ENCODE peak calls at places on chromosomes 3 and 15, in five cellular contexts. One of them, this sample, is unnamed.

GRCh38 chr3:72010044-72010443 is 225.1 kb upstream of the PROK2 start:
- DNase-seq in activated T-cell treated with anti-CD3 and anti-CD28 coated beads for 4 hours: no peak
- DNase-seq in GM06990: peak
- DNase-seq in thoracic aorta: no peak
- DNase-seq in GM20000: no peak
- DNase-seq in this sample: no peak

GRCh38 chr3:55868347-55868746 is 381.2 kb upstream of the WNT5A start:
- DNase-seq in activated T-cell treated with anti-CD3 and anti-CD28 coated beads for 4 hours: no peak
- DNase-seq in GM06990: no peak
- DNase-seq in thoracic aorta: no peak
- DNase-seq in GM20000: no peak
- DNase-seq in this sample: no peak

GRCh38 chr3:59920801-59921200 is 871.0 kb upstream of the CFAP20DC start:
- DNase-seq in activated T-cell treated with anti-CD3 and anti-CD28 coated beads for 4 hours: no peak
- DNase-seq in GM06990: no peak
- DNase-seq in thoracic aorta: no peak
- DNase-seq in GM20000: no peak
- DNase-seq in this sample: no peak

GRCh38 chr3:126846316-126846715 is 136.6 kb upstream of the PLXNA1 start:
- DNase-seq in activated T-cell treated with anti-CD3 and anti-CD28 coated beads for 4 hours: no peak
- DNase-seq in GM06990: no peak
- DNase-seq in thoracic aorta: no peak
- DNase-seq in GM20000: no peak
- DNase-seq in this sample: no peak

GRCh38 chr15:78327442-78327841 is 12.7 kb upstream of the CRABP1 start:
- DNase-seq in activated T-cell treated with anti-CD3 and anti-CD28 coated beads for 4 hours: no peak
- DNase-seq in GM06990: no peak
- DNase-seq in thoracic aorta: no peak
- DNase-seq in GM20000: no peak
- DNase-seq in this sample: no peak

GRCh38 chr3:49723301-49723630 is 485 bp downstream of the GMPPB start:
- DNase-seq in activated T-cell treated with anti-CD3 and anti-CD28 coated beads for 4 hours: peak
- DNase-seq in GM06990: no peak
- DNase-seq in thoracic aorta: no peak
- DNase-seq in GM20000: peak
- DNase-seq in this sample: no peak

GRCh38 chr3:172152869-172153268 is 113.5 kb downstream of the FNDC3B start:
- DNase-seq in activated T-cell treated with anti-CD3 and anti-CD28 coated beads for 4 hours: no peak
- DNase-seq in GM06990: no peak
- DNase-seq in thoracic aorta: no peak
- DNase-seq in GM20000: no peak
- DNase-seq in this sample: peak

GRCh38 chr3:53807117-53807521 is 39.1 kb downstream of the CHDH start:
- DNase-seq in activated T-cell treated with anti-CD3 and anti-CD28 coated beads for 4 hours: no peak
- DNase-seq in GM06990: no peak
- DNase-seq in thoracic aorta: no peak
- DNase-seq in GM20000: no peak
- DNase-seq in this sample: no peak

GRCh38 chr3:34213481-34213880 is 415.1 kb downstream of the PDCD6IP start:
- DNase-seq in activated T-cell treated with anti-CD3 and anti-CD28 coated beads for 4 hours: no peak
- DNase-seq in GM06990: no peak
- DNase-seq in thoracic aorta: no peak
- DNase-seq in GM20000: no peak
- DNase-seq in this sample: peak

GRCh38 chr3:195034101-195034500 is 236.9 kb downstream of the XXYLT1 start:
- DNase-seq in activated T-cell treated with anti-CD3 and anti-CD28 coated beads for 4 hours: no peak
- DNase-seq in GM06990: no peak
- DNase-seq in thoracic aorta: no peak
- DNase-seq in GM20000: no peak
- DNase-seq in this sample: no peak

GRCh38 chr15:31869640-31870335 is 160.5 kb upstream of the CHRNA7 start:
- DNase-seq in activated T-cell treated with anti-CD3 and anti-CD28 coated beads for 4 hours: no peak
- DNase-seq in GM06990: no peak
- DNase-seq in thoracic aorta: no peak
- DNase-seq in GM20000: no peak
- DNase-seq in this sample: no peak

GRCh38 chr3:133700351-133700750 is 38.6 kb upstream of the TOPBP1 start:
- DNase-seq in activated T-cell treated with anti-CD3 and anti-CD28 coated beads for 4 hours: no peak
- DNase-seq in GM06990: no peak
- DNase-seq in thoracic aorta: no peak
- DNase-seq in GM20000: no peak
- DNase-seq in this sample: no peak

GRCh38 chr15:96343529-96344072 is 13.1 kb downstream of the NR2F2 start:
- DNase-seq in activated T-cell treated with anti-CD3 and anti-CD28 coated beads for 4 hours: no peak
- DNase-seq in GM06990: no peak
- DNase-seq in thoracic aorta: no peak
- DNase-seq in GM20000: no peak
- DNase-seq in this sample: peak

GRCh38 chr3:190606596-190606995 is 92.7 kb downstream of the IL1RAP start:
- DNase-seq in activated T-cell treated with anti-CD3 and anti-CD28 coated beads for 4 hours: no peak
- DNase-seq in GM06990: no peak
- DNase-seq in thoracic aorta: no peak
- DNase-seq in GM20000: no peak
- DNase-seq in this sample: no peak

GRCh38 chr15:64857421-64857820 is 15.7 kb downstream of the PLEKHO2 start:
- DNase-seq in activated T-cell treated with anti-CD3 and anti-CD28 coated beads for 4 hours: no peak
- DNase-seq in GM06990: no peak
- DNase-seq in thoracic aorta: no peak
- DNase-seq in GM20000: no peak
- DNase-seq in this sample: no peak

GRCh38 chr3:33355611-33356010 is 78.4 kb downstream of the FBXL2 start:
- DNase-seq in activated T-cell treated with anti-CD3 and anti-CD28 coated beads for 4 hours: no peak
- DNase-seq in GM06990: no peak
- DNase-seq in thoracic aorta: no peak
- DNase-seq in GM20000: no peak
- DNase-seq in this sample: peak

GRCh38 chr3:174907628-174908407 is 48.7 kb downstream of the NAALADL2 start:
- DNase-seq in activated T-cell treated with anti-CD3 and anti-CD28 coated beads for 4 hours: no peak
- DNase-seq in GM06990: no peak
- DNase-seq in thoracic aorta: no peak
- DNase-seq in GM20000: no peak
- DNase-seq in this sample: no peak

GRCh38 chr3:143529018-143529478 is 319.2 kb downstream of the SLC9A9 start:
- DNase-seq in activated T-cell treated with anti-CD3 and anti-CD28 coated beads for 4 hours: no peak
- DNase-seq in GM06990: no peak
- DNase-seq in thoracic aorta: no peak
- DNase-seq in GM20000: peak
- DNase-seq in this sample: no peak

GRCh38 chr3:46293035-46293724 is 50.9 kb downstream of the CCR3 start:
- DNase-seq in activated T-cell treated with anti-CD3 and anti-CD28 coated beads for 4 hours: no peak
- DNase-seq in GM06990: no peak
- DNase-seq in thoracic aorta: no peak
- DNase-seq in GM20000: no peak
- DNase-seq in this sample: no peak

GRCh38 chr3:11477286-11477935 is 166.3 kb downstream of the VGLL4 start:
- DNase-seq in activated T-cell treated with anti-CD3 and anti-CD28 coated beads for 4 hours: no peak
- DNase-seq in GM06990: no peak
- DNase-seq in thoracic aorta: no peak
- DNase-seq in GM20000: no peak
- DNase-seq in this sample: peak

GRCh38 chr3:161890147-161890625 is 393.6 kb downstream of the OTOL1 start:
- DNase-seq in activated T-cell treated with anti-CD3 and anti-CD28 coated beads for 4 hours: no peak
- DNase-seq in GM06990: no peak
- DNase-seq in thoracic aorta: no peak
- DNase-seq in GM20000: no peak
- DNase-seq in this sample: peak

GRCh38 chr3:106176734-106177133 is 307.9 kb upstream of the CBLB start:
- DNase-seq in activated T-cell treated with anti-CD3 and anti-CD28 coated beads for 4 hours: peak
- DNase-seq in GM06990: peak
- DNase-seq in thoracic aorta: no peak
- DNase-seq in GM20000: peak
- DNase-seq in this sample: peak

GRCh38 chr3:3998140-3998977 is 199.1 kb downstream of the LRRN1 start:
- DNase-seq in activated T-cell treated with anti-CD3 and anti-CD28 coated beads for 4 hours: no peak
- DNase-seq in GM06990: peak
- DNase-seq in thoracic aorta: no peak
- DNase-seq in GM20000: peak
- DNase-seq in this sample: peak

GRCh38 chr3:101311676-101312075 is 8.7 kb downstream of the IMPG2 start:
- DNase-seq in activated T-cell treated with anti-CD3 and anti-CD28 coated beads for 4 hours: no peak
- DNase-seq in GM06990: no peak
- DNase-seq in thoracic aorta: no peak
- DNase-seq in GM20000: no peak
- DNase-seq in this sample: peak

GRCh38 chr3:107068980-107069379 is 308.3 kb upstream of the CCDC54 start:
- DNase-seq in activated T-cell treated with anti-CD3 and anti-CD28 coated beads for 4 hours: no peak
- DNase-seq in GM06990: no peak
- DNase-seq in thoracic aorta: no peak
- DNase-seq in GM20000: no peak
- DNase-seq in this sample: peak

GRCh38 chr3:109918740-109919139 is 581.4 kb upstream of the DPPA4 start:
- DNase-seq in activated T-cell treated with anti-CD3 and anti-CD28 coated beads for 4 hours: no peak
- DNase-seq in GM06990: no peak
- DNase-seq in thoracic aorta: no peak
- DNase-seq in GM20000: no peak
- DNase-seq in this sample: no peak

GRCh38 chr15:68367226-68367625 is 64.7 kb downstream of the ITGA11 start:
- DNase-seq in activated T-cell treated with anti-CD3 and anti-CD28 coated beads for 4 hours: no peak
- DNase-seq in GM06990: no peak
- DNase-seq in thoracic aorta: no peak
- DNase-seq in GM20000: no peak
- DNase-seq in this sample: no peak

GRCh38 chr3:47746264-47746663 is 35.4 kb downstream of the SMARCC1 start:
- DNase-seq in activated T-cell treated with anti-CD3 and anti-CD28 coated beads for 4 hours: no peak
- DNase-seq in GM06990: peak
- DNase-seq in thoracic aorta: no peak
- DNase-seq in GM20000: no peak
- DNase-seq in this sample: no peak

GRCh38 chr3:149016669-149017541 is 25.6 kb downstream of the GYG1 start:
- DNase-seq in activated T-cell treated with anti-CD3 and anti-CD28 coated beads for 4 hours: no peak
- DNase-seq in GM06990: no peak
- DNase-seq in thoracic aorta: no peak
- DNase-seq in GM20000: no peak
- DNase-seq in this sample: peak

GRCh38 chr3:116102037-116102436 is 343.2 kb downstream of the LSAMP start:
- DNase-seq in activated T-cell treated with anti-CD3 and anti-CD28 coated beads for 4 hours: no peak
- DNase-seq in GM06990: no peak
- DNase-seq in thoracic aorta: no peak
- DNase-seq in GM20000: no peak
- DNase-seq in this sample: no peak

GRCh38 chr3:175941352-175941751 is 1082.2 kb downstream of the NAALADL2 start:
- DNase-seq in activated T-cell treated with anti-CD3 and anti-CD28 coated beads for 4 hours: no peak
- DNase-seq in GM06990: no peak
- DNase-seq in thoracic aorta: no peak
- DNase-seq in GM20000: peak
- DNase-seq in this sample: peak